ENCODE peak calls at places on chromosomes 11 and 22, in nine cellular contexts. Q is choroid plexus epithelial cell, N is dorsolateral prefrontal cortex, M is tibial artery, J is breast epithelium, K is body of pancreas, L is AG04450, Z is A549, T is sigmoid colon. V is an unnamed sample.

GRCh38 chr11:75714211-75714610 is 3.4 kb upstream of the MOGAT2 start:
- DNase-seq in T (no peak), M (no peak), Q (no peak), N (no peak), J (no peak), Z (no peak), K (no peak), L (no peak), V (no peak)

GRCh38 chr11:105357764-105358163 is 218.2 kb upstream of the CARD18 start:
- DNase-seq in Q (peak), M (no peak), L (peak), T (no peak), J (no peak), N (no peak), K (no peak), Z (no peak), V (no peak)

GRCh38 chr11:45158891-45159605 is 12.6 kb downstream of the PRDM11 start:
- DNase-seq in N (no peak), Q (no peak), K (no peak), J (no peak), M (peak), Z (no peak), T (peak), L (no peak), V (no peak)

GRCh38 chr11:6249822-6250555 is 9.6 kb upstream of the CCKBR start:
- DNase-seq in T (no peak), K (peak), M (peak), Q (peak), N (no peak), L (peak), Z (peak), J (no peak), V (peak)

GRCh38 chr11:830295-831131 is 2.2 kb upstream of the CD151 start:
- DNase-seq in K (peak), J (peak), M (peak), Q (peak), Z (no peak), L (no peak), N (peak), T (no peak), V (no peak)

GRCh38 chr22:19963863-19964642 is 22.4 kb upstream of the TXNRD2 start:
- DNase-seq in Z (no peak), T (no peak), M (no peak), L (no peak), N (no peak), K (no peak), J (no peak), Q (no peak), V (no peak)

GRCh38 chr11:111645657-111646316 is 43.5 kb downstream of the SIK2 start:
- DNase-seq in T (no peak), N (no peak), Q (no peak), J (no peak), L (no peak), K (no peak), Z (no peak), M (no peak), V (no peak)

GRCh38 chr11:36311926-36312592 is 16.0 kb downstream of the PRR5L start:
- DNase-seq in T (no peak), L (no peak), M (no peak), N (no peak), J (no peak), Q (no peak), Z (no peak), K (no peak), V (no peak)

GRCh38 chr11:3995949-3996554 is 98.5 kb upstream of the RRM1 start:
- DNase-seq in M (no peak), Q (no peak), K (no peak), Z (no peak), J (no peak), T (no peak), N (no peak), L (no peak), V (no peak)

GRCh38 chr11:9936754-9937153 is 272.9 kb downstream of the SWAP70 start:
- DNase-seq in K (no peak), Z (no peak), N (no peak), M (no peak), T (no peak), L (no peak), Q (no peak), J (no peak), V (no peak)

GRCh38 chr22:46794491-46794890 is 32.0 kb downstream of the TBC1D22A start:
- DNase-seq in L (no peak), Z (no peak), M (peak), N (no peak), K (no peak), T (peak), Q (no peak), J (no peak), V (no peak)

GRCh38 chr11:121406291-121406690 is 45.8 kb upstream of the SORL1 start:
- DNase-seq in M (no peak), J (no peak), L (no peak), T (no peak), N (no peak), Z (no peak), Q (no peak), K (no peak), V (no peak)

GRCh38 chr11:92384807-92385206 is 160.2 kb downstream of the FAT3 start:
- DNase-seq in Q (peak), J (no peak), M (no peak), Z (no peak), N (peak), K (no peak), T (no peak), L (no peak), V (no peak)

GRCh38 chr11:119361056-119361787 is 14.7 kb upstream of the MFRP start:
- DNase-seq in K (peak), L (peak), T (peak), Z (peak), N (peak), M (peak), J (peak), Q (peak), V (peak)

GRCh38 chr22:46373838-46374662 is 38.5 kb downstream of the TRMU start:
- DNase-seq in N (no peak), L (no peak), K (peak), M (no peak), Q (no peak), Z (no peak), J (no peak), T (no peak), V (no peak)

GRCh38 chr22:33018232-33018864 is 39.8 kb downstream of the SYN3 start:
- DNase-seq in N (peak), Q (peak), M (no peak), L (peak), Z (peak), J (no peak), K (peak), T (no peak), V (no peak)

GRCh38 chr11:76658651-76659650 is 11.6 kb downstream of the LRRC32 start:
- DNase-seq in J (no peak), L (no peak), Q (no peak), Z (no peak), T (peak), K (no peak), M (peak), N (no peak), V (no peak)

GRCh38 chr11:116578971-116579687 is 193.7 kb downstream of the BUD13 start:
- DNase-seq in L (no peak), K (no peak), M (no peak), Q (no peak), J (peak), Z (no peak), N (peak), T (no peak), V (no peak)

GRCh38 chr22:17443413-17444203 is 74.3 kb downstream of the CECR2 start:
- DNase-seq in K (no peak), L (no peak), Q (peak), M (no peak), J (no peak), Z (no peak), N (peak), T (no peak), V (no peak)

GRCh38 chr11:61888043-61888442 is 3.3 kb downstream of the FADS3 start:
- DNase-seq in K (peak), M (peak), Q (peak), L (no peak), J (peak), T (peak), N (peak), Z (no peak), V (peak)

GRCh38 chr11:120751550-120751949 is 240.0 kb downstream of the GRIK4 start:
- DNase-seq in Q (no peak), L (no peak), T (no peak), N (no peak), J (no peak), K (no peak), M (no peak), Z (no peak), V (no peak)

GRCh38 chr11:69055598-69056516 is 7.1 kb downstream of the TPCN2 start:
- DNase-seq in K (no peak), Q (no peak), L (no peak), N (no peak), T (peak), J (peak), M (peak), Z (no peak), V (no peak)

GRCh38 chr22:22924369-22925145 is 36.9 kb downstream of the IGLL5 start:
- DNase-seq in Q (no peak), K (no peak), M (no peak), L (no peak), T (no peak), N (no peak), Z (no peak), J (no peak), V (no peak)

GRCh38 chr22:32327066-32327465 is 30.6 kb upstream of the RFPL3 start:
- DNase-seq in T (no peak), N (no peak), K (no peak), Q (peak), M (peak), L (no peak), Z (no peak), J (no peak), V (no peak)

GRCh38 chr22:47629791-47630655 is 867.6 kb downstream of the TBC1D22A start:
- DNase-seq in N (no peak), T (no peak), Z (no peak), K (no peak), Q (no peak), J (no peak), L (no peak), M (no peak), V (no peak)

GRCh38 chr11:71156301-71156700 is 96.1 kb downstream of the SHANK2 start:
- DNase-seq in L (no peak), T (no peak), Q (no peak), K (no peak), Z (no peak), M (no peak), N (no peak), J (no peak), V (no peak)

GRCh38 chr11:19880088-19880345 is 167.4 kb downstream of the NAV2 start:
- DNase-seq in M (no peak), J (no peak), Z (no peak), L (no peak), T (no peak), N (peak), K (no peak), Q (no peak), V (no peak)

GRCh38 chr11:95680169-95680929 is 109.2 kb downstream of the FAM76B start:
- DNase-seq in M (no peak), Z (no peak), T (no peak), J (no peak), N (no peak), L (peak), K (no peak), Q (peak), V (peak)

GRCh38 chr22:33770723-33771122 is 149.6 kb downstream of the LARGE1 start:
- DNase-seq in N (no peak), Z (no peak), T (no peak), Q (no peak), K (no peak), M (no peak), J (no peak), L (no peak), V (no peak)

GRCh38 chr11:113142508-113142907 is 171.9 kb upstream of the TTC12 start:
- DNase-seq in L (no peak), K (no peak), N (peak), Z (no peak), J (no peak), M (no peak), Q (no peak), T (no peak), V (no peak)

GRCh38 chr11:124538019-124538418 is 5.4 kb downstream of the OR8B12 start:
- DNase-seq in J (peak), Z (no peak), T (no peak), Q (peak), L (peak), N (no peak), M (no peak), K (no peak), V (peak)

GRCh38 chr11:65353376-65353775 is 1.2 kb upstream of the TIGD3 start:
- DNase-seq in K (no peak), N (no peak), Q (no peak), L (no peak), M (no peak), Z (no peak), T (no peak), J (no peak), V (no peak)

GRCh38 chr11:65354265-65355012 is at the start of gene TIGD3:
- DNase-seq in J (peak), K (peak), Z (peak), N (peak), T (peak), Q (peak), L (peak), M (peak), V (peak)

GRCh38 chr11:65351511-65351910 is 3.0 kb upstream of the TIGD3 start:
- DNase-seq in T (no peak), N (no peak), L (no peak), J (no peak), K (no peak), Q (no peak), Z (no peak), M (no peak), V (no peak)

GRCh38 chr11:65353900-65354264 is 669 bp upstream of the TIGD3 start:
- DNase-seq in N (peak), M (no peak), Q (no peak), T (no peak), Z (no peak), K (no peak), L (no peak), J (no peak), V (no peak)

GRCh38 chr11:65352783-65353182 is 1.8 kb upstream of the TIGD3 start:
- DNase-seq in L (no peak), Z (peak), J (no peak), M (no peak), K (no peak), Q (peak), N (no peak), T (no peak), V (no peak)
- TF ChIP-seq CTCF in L (peak), Z (peak), J (peak), M (no peak), K (no peak), Q (peak), N (peak), T (peak), V (peak)

DNA sequence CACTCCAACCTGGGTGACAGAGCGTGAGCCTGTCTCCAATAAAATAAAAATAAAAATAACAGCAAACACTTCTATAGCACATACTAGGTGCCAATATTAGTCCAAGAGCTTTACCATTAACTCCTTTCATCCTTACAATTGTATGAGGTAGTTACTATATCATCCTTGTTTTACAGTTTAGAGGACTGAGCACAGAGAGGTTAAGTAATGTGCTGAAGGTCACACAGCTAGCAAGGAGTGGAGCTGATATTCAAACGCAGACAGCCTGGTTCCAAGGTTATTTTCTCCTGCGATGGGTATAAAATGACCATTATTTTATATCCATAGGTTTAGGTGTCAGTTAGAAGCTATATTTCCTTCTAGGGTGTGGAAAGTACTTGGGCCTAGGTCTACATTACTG is 80.7 kb upstream of the LMO1 start:
- DNase-seq in Q (no peak), J (no peak), N (no peak), Z (no peak), K (no peak), M (no peak), T (no peak), L (no peak), V (no peak)
- H3K4me3 ChIP-seq in Q (no peak), J (no peak), N (no peak), Z (no peak), K (no peak), M (no peak), T (no peak), L (no peak), V (no peak)

GRCh38 chr22:36349726-36350125 is 38.0 kb downstream of the MYH9 start:
- DNase-seq in Z (no peak), Q (peak), M (no peak), L (no peak), N (no peak), K (no peak), T (no peak), J (no peak), V (no peak)

GRCh38 chr22:36351921-36352774 is 35.6 kb downstream of the MYH9 start:
- DNase-seq in L (no peak), M (peak), N (no peak), Z (no peak), J (peak), K (no peak), Q (peak), T (no peak), V (no peak)

GRCh38 chr22:36348760-36349159 is 39.0 kb downstream of the MYH9 start:
- DNase-seq in K (no peak), Z (no peak), L (no peak), T (no peak), M (no peak), Q (no peak), J (no peak), N (no peak), V (no peak)

GRCh38 chr22:36352775-36353507 is 34.8 kb downstream of the MYH9 start:
- DNase-seq in N (no peak), T (no peak), M (peak), Q (peak), J (no peak), L (peak), K (peak), Z (no peak), V (no peak)

GRCh38 chr22:36350751-36351594 is 36.8 kb downstream of the MYH9 start:
- DNase-seq in T (no peak), M (peak), J (peak), Q (peak), N (no peak), L (no peak), K (peak), Z (peak), V (peak)
- TF ChIP-seq CTCF in T (no peak), M (no peak), J (no peak), Q (peak), N (no peak), L (peak), K (peak), Z (no peak), V (peak)

GRCh38 chr11:134636071-134636470 is 224.0 kb upstream of the B3GAT1 start:
- DNase-seq in J (no peak), N (no peak), T (no peak), M (peak), Z (no peak), K (no peak), Q (no peak), L (no peak), V (no peak)
- H3K4me3 ChIP-seq in J (no peak), N (no peak), T (no peak), M (no peak), Z (no peak), K (no peak), Q (no peak), L (no peak), V (no peak)

GRCh38 chr11:88827018-88827676 is 238.6 kb downstream of the GRM5 start:
- DNase-seq in T (no peak), J (no peak), K (no peak), Z (no peak), M (no peak), Q (no peak), N (no peak), L (no peak), V (no peak)

DNA sequence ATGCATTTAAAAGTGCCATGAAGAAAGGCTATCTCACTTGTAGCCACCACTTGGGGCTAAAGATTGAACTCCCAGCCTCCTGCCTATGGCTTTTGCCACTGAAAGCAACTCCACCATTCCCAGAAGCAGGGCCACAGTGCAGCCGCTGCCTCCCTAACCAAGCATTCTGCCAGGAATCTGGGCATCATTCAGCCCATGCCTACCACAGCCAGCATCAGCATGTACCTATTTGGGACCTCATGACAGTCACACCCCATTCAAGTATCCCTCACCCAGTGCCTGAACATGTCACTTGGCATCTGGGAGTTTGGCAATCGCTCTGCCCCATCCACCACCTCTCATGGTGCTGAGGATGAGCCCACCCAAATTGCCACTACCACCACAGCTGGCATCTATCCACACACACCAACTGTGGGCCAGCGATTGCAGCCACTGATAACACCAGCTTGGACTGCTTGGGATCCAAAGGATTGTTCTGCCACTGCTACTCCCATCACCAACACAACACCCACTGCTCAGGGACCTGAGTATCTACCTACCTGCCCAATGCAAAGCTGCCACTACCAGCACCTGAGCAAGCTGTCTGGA is 234.4 kb downstream of the GRM5 start:
- DNase-seq in N (no peak), T (no peak), Q (no peak), K (no peak), Z (no peak), M (peak), J (no peak), L (no peak), V (no peak)
- TF ChIP-seq CTCF in N (no peak), T (no peak), Q (no peak), K (no peak), Z (no peak), M (no peak), J (no peak), L (no peak), V (no peak)

GRCh38 chr22:30386608-30386959 is 627 bp downstream of the RNF215 start:
- DNase-seq in T (peak), Z (peak), J (no peak), M (no peak), L (no peak), N (no peak), K (no peak), Q (no peak), V (no peak)
- H3K4me3 ChIP-seq in T (peak), Z (peak), J (peak), M (peak), L (peak), N (peak), K (peak), Q (peak), V (peak)

DNA sequence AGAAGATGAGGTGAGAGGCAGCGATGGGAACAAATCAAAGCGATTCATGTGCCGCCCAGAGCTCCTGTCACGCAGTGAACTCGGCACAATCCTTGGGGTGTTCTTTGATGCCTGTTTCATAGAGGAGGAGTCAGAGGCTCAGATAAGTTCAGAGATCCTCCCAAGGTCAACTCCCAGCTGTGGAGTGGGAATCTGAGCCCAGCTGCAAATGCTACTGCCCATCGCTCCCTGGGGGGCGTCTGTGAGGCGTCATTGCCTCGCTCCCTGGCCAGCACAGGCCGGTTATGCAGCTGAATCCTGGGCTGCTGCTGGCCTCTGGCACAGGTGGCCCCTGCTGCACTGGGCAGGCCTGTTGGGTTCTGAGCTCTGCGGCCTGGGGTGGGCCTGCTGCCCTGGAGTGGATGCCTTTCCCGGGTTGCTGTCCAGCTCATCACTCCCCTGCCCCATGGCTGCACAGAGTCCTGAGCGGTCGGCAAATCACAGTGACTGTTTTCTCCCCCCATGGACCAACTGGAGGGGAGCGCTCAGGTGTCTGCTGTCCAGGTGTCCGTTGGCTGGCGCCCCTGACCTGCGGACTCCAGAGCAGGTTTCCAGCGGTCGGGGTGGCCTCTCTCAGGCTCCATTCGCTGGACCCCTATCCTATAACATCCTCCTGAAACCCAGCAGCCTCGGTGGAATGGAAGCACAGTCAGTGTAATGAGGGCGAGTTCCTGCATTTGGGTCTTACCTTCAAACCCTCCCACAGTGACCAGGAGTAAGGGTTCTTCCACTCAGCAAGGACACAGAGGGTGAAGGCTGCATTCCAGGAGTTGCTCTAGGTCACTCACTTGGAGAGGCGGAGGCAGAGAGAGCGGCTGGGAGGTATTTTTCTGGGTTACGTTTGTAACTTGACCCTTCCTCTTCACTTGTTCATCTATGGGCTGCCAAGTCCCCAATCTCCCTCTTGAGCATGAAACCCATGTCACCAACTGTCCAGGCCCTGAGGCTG is 36.5 kb upstream of the SHISAL1 start:
- DNase-seq in K (no peak), M (no peak), N (no peak), T (no peak), J (no peak), Z (no peak), L (no peak), Q (peak), V (no peak)
- TF ChIP-seq CTCF in K (no peak), M (no peak), N (no peak), T (no peak), J (no peak), Z (no peak), L (peak), Q (no peak), V (no peak)

GRCh38 chr11:17432041-17432440 is 43.6 kb upstream of the KCNJ11 start:
- DNase-seq in K (no peak), L (no peak), N (no peak), Q (no peak), J (no peak), Z (no peak), T (no peak), M (no peak), V (no peak)
- H3K4me3 ChIP-seq in K (no peak), L (no peak), N (no peak), Q (no peak), J (no peak), Z (no peak), T (no peak), M (no peak), V (no peak)